ENCODE peak calls at places on chromosomes 5 and 9, in eight cellular contexts. One of them, this sample, is unnamed.

GRCh38 chr9:21696411-21696865 is 106.0 kb upstream of the MTAP start:
- DNase-seq in PC-3: no peak
- DNase-seq in GM04504: no peak
- DNase-seq in stimulated activated CD4-positive, alpha-beta T cell treated with anti-CD3 and anti-CD28 coated beads, Interleukin-12 subunit alpha, Interleukin-12 subunit beta, amount 100 ng/mL, for 48 hours: no peak
- DNase-seq in activated naive CD4-positive, alpha-beta T cell treated with anti-CD3 and anti-CD28 coated beads for 36 hours: no peak
- DNase-seq in activated CD4-positive, alpha-beta T cell treated with anti-CD3 and anti-CD28 coated beads, Interleukin-2, amount 10 ng/mL, durations not matched to agents 24 days and 14 days: no peak
- DNase-seq in ELF-1: peak; percentile 89
- DNase-seq in lower leg skin: no peak
- DNase-seq in this sample: no peak

GRCh38 chr5:133407277-133407632 is 205.1 kb downstream of the FSTL4 start:
- DNase-seq in PC-3: peak; percentile 27
- DNase-seq in GM04504: no peak
- DNase-seq in stimulated activated CD4-positive, alpha-beta T cell treated with anti-CD3 and anti-CD28 coated beads, Interleukin-12 subunit alpha, Interleukin-12 subunit beta, amount 100 ng/mL, for 48 hours: no peak
- DNase-seq in activated naive CD4-positive, alpha-beta T cell treated with anti-CD3 and anti-CD28 coated beads for 36 hours: no peak
- DNase-seq in activated CD4-positive, alpha-beta T cell treated with anti-CD3 and anti-CD28 coated beads, Interleukin-2, amount 10 ng/mL, durations not matched to agents 24 days and 14 days: no peak
- DNase-seq in ELF-1: no peak
- DNase-seq in lower leg skin: no peak
- DNase-seq in this sample: no peak

GRCh38 chr5:116766470-116766947 is 191.9 kb upstream of the SEMA6A start:
- DNase-seq in PC-3: peak; percentile 32
- DNase-seq in GM04504: no peak
- DNase-seq in stimulated activated CD4-positive, alpha-beta T cell treated with anti-CD3 and anti-CD28 coated beads, Interleukin-12 subunit alpha, Interleukin-12 subunit beta, amount 100 ng/mL, for 48 hours: no peak
- DNase-seq in activated naive CD4-positive, alpha-beta T cell treated with anti-CD3 and anti-CD28 coated beads for 36 hours: peak; percentile 9
- DNase-seq in activated CD4-positive, alpha-beta T cell treated with anti-CD3 and anti-CD28 coated beads, Interleukin-2, amount 10 ng/mL, durations not matched to agents 24 days and 14 days: no peak
- DNase-seq in ELF-1: peak; percentile 57
- DNase-seq in lower leg skin: no peak
- DNase-seq in this sample: no peak

GRCh38 chr5:150339165-150339564 is 18.3 kb upstream of the TCOF1 start:
- DNase-seq in PC-3: no peak
- DNase-seq in GM04504: no peak
- DNase-seq in stimulated activated CD4-positive, alpha-beta T cell treated with anti-CD3 and anti-CD28 coated beads, Interleukin-12 subunit alpha, Interleukin-12 subunit beta, amount 100 ng/mL, for 48 hours: no peak
- DNase-seq in activated naive CD4-positive, alpha-beta T cell treated with anti-CD3 and anti-CD28 coated beads for 36 hours: no peak
- DNase-seq in activated CD4-positive, alpha-beta T cell treated with anti-CD3 and anti-CD28 coated beads, Interleukin-2, amount 10 ng/mL, durations not matched to agents 24 days and 14 days: no peak
- DNase-seq in ELF-1: no peak
- DNase-seq in lower leg skin: no peak
- DNase-seq in this sample: no peak

GRCh38 chr5:178125253-178125916 is 5.4 kb upstream of the RMND5B start:
- DNase-seq in PC-3: no peak
- DNase-seq in GM04504: no peak
- DNase-seq in stimulated activated CD4-positive, alpha-beta T cell treated with anti-CD3 and anti-CD28 coated beads, Interleukin-12 subunit alpha, Interleukin-12 subunit beta, amount 100 ng/mL, for 48 hours: no peak
- DNase-seq in activated naive CD4-positive, alpha-beta T cell treated with anti-CD3 and anti-CD28 coated beads for 36 hours: no peak
- DNase-seq in activated CD4-positive, alpha-beta T cell treated with anti-CD3 and anti-CD28 coated beads, Interleukin-2, amount 10 ng/mL, durations not matched to agents 24 days and 14 days: no peak
- DNase-seq in ELF-1: no peak
- DNase-seq in lower leg skin: no peak
- DNase-seq in this sample: no peak

GRCh38 chr9:129989740-129990139 is 53.2 kb downstream of the FNBP1 start:
- DNase-seq in PC-3: peak; percentile 56
- DNase-seq in GM04504: peak; percentile 40
- DNase-seq in stimulated activated CD4-positive, alpha-beta T cell treated with anti-CD3 and anti-CD28 coated beads, Interleukin-12 subunit alpha, Interleukin-12 subunit beta, amount 100 ng/mL, for 48 hours: no peak
- DNase-seq in activated naive CD4-positive, alpha-beta T cell treated with anti-CD3 and anti-CD28 coated beads for 36 hours: no peak
- DNase-seq in activated CD4-positive, alpha-beta T cell treated with anti-CD3 and anti-CD28 coated beads, Interleukin-2, amount 10 ng/mL, durations not matched to agents 24 days and 14 days: no peak
- DNase-seq in ELF-1: no peak
- DNase-seq in lower leg skin: no peak
- DNase-seq in this sample: no peak

GRCh38 chr5:149939572-149939971 is 5.0 kb downstream of the PDE6A start:
- DNase-seq in PC-3: peak; percentile 95
- DNase-seq in GM04504: no peak
- DNase-seq in stimulated activated CD4-positive, alpha-beta T cell treated with anti-CD3 and anti-CD28 coated beads, Interleukin-12 subunit alpha, Interleukin-12 subunit beta, amount 100 ng/mL, for 48 hours: no peak
- DNase-seq in activated naive CD4-positive, alpha-beta T cell treated with anti-CD3 and anti-CD28 coated beads for 36 hours: no peak
- DNase-seq in activated CD4-positive, alpha-beta T cell treated with anti-CD3 and anti-CD28 coated beads, Interleukin-2, amount 10 ng/mL, durations not matched to agents 24 days and 14 days: no peak
- DNase-seq in ELF-1: no peak
- DNase-seq in lower leg skin: no peak
- DNase-seq in this sample: no peak

GRCh38 chr9:129231022-129231739 is 53.1 kb upstream of the IER5L start:
- DNase-seq in PC-3: no peak
- DNase-seq in GM04504: no peak
- DNase-seq in stimulated activated CD4-positive, alpha-beta T cell treated with anti-CD3 and anti-CD28 coated beads, Interleukin-12 subunit alpha, Interleukin-12 subunit beta, amount 100 ng/mL, for 48 hours: no peak
- DNase-seq in activated naive CD4-positive, alpha-beta T cell treated with anti-CD3 and anti-CD28 coated beads for 36 hours: no peak
- DNase-seq in activated CD4-positive, alpha-beta T cell treated with anti-CD3 and anti-CD28 coated beads, Interleukin-2, amount 10 ng/mL, durations not matched to agents 24 days and 14 days: no peak
- DNase-seq in ELF-1: no peak
- DNase-seq in lower leg skin: no peak
- DNase-seq in this sample: no peak

GRCh38 chr5:154479160-154479943 is 1.3 kb upstream of the HAND1 start:
- DNase-seq in PC-3: no peak
- DNase-seq in GM04504: no peak
- DNase-seq in stimulated activated CD4-positive, alpha-beta T cell treated with anti-CD3 and anti-CD28 coated beads, Interleukin-12 subunit alpha, Interleukin-12 subunit beta, amount 100 ng/mL, for 48 hours: no peak
- DNase-seq in activated naive CD4-positive, alpha-beta T cell treated with anti-CD3 and anti-CD28 coated beads for 36 hours: peak; percentile 23
- DNase-seq in activated CD4-positive, alpha-beta T cell treated with anti-CD3 and anti-CD28 coated beads, Interleukin-2, amount 10 ng/mL, durations not matched to agents 24 days and 14 days: peak; percentile 65
- DNase-seq in ELF-1: no peak
- DNase-seq in lower leg skin: peak; percentile 64
- DNase-seq in this sample: no peak

This sample was measured in CD8-positive, alpha-beta memory T cell.